ENCODE peak calls at places on chromosome X, in six cellular contexts. One of them, this sample, is unnamed.

GRCh38 chrX:17740137-17741122 is 3.1 kb downstream of the SCML1 start:
- DNase-seq in heart left ventricle: no peak
- DNase-seq in GM13977: no peak
- DNase-seq in suprapubic skin: no peak
- DNase-seq in neural crest cell: no peak
- DNase-seq in choroid plexus epithelial cell: no peak
- DNase-seq in this sample: no peak

GRCh38 chrX:84197550-84197949 is 9.6 kb upstream of the RPS6KA6 start:
- DNase-seq in heart left ventricle: no peak
- DNase-seq in GM13977: no peak
- DNase-seq in suprapubic skin: no peak
- DNase-seq in neural crest cell: no peak
- DNase-seq in choroid plexus epithelial cell: no peak
- DNase-seq in this sample: no peak

GRCh38 chrX:17814557-17814956 is 46.5 kb downstream of the RAI2 start:
- DNase-seq in heart left ventricle: no peak
- DNase-seq in GM13977: no peak
- DNase-seq in suprapubic skin: no peak
- DNase-seq in neural crest cell: no peak
- DNase-seq in choroid plexus epithelial cell: peak
- DNase-seq in this sample: no peak

GRCh38 chrX:37722595-37722994 is 37.0 kb downstream of the XK start:
- DNase-seq in heart left ventricle: no peak
- DNase-seq in GM13977: no peak
- DNase-seq in suprapubic skin: no peak
- DNase-seq in neural crest cell: no peak
- DNase-seq in choroid plexus epithelial cell: no peak
- DNase-seq in this sample: no peak

GRCh38 chrX:10906861-10907260 is 204.3 kb upstream of the HCCS start:
- DNase-seq in heart left ventricle: no peak
- DNase-seq in GM13977: no peak
- DNase-seq in suprapubic skin: no peak
- DNase-seq in neural crest cell: no peak
- DNase-seq in choroid plexus epithelial cell: no peak
- DNase-seq in this sample: no peak

GRCh38 chrX:136767104-136767941 is 13.4 kb downstream of the ARHGEF6 start:
- DNase-seq in heart left ventricle: peak
- DNase-seq in GM13977: peak
- DNase-seq in suprapubic skin: peak
- DNase-seq in neural crest cell: peak
- DNase-seq in choroid plexus epithelial cell: peak
- DNase-seq in this sample: peak

GRCh38 chrX:51047950-51048349 is 137.4 kb downstream of the BMP15 start:
- DNase-seq in heart left ventricle: no peak
- DNase-seq in GM13977: no peak
- DNase-seq in suprapubic skin: no peak
- DNase-seq in neural crest cell: no peak
- DNase-seq in choroid plexus epithelial cell: no peak
- DNase-seq in this sample: no peak

GRCh38 chrX:123138473-123138872 is 45.6 kb upstream of the GRIA3 start:
- DNase-seq in heart left ventricle: no peak
- DNase-seq in GM13977: no peak
- DNase-seq in suprapubic skin: no peak
- DNase-seq in neural crest cell: no peak
- DNase-seq in choroid plexus epithelial cell: peak
- DNase-seq in this sample: no peak

GRCh38 chrX:68832101-68832416 is 3.2 kb downstream of the EFNB1 start:
- DNase-seq in heart left ventricle: peak
- DNase-seq in GM13977: peak
- DNase-seq in suprapubic skin: no peak
- DNase-seq in neural crest cell: no peak
- DNase-seq in choroid plexus epithelial cell: peak
- DNase-seq in this sample: no peak

GRCh38 chrX:131802836-131803626 is 220.1 kb upstream of the STK26 start:
- DNase-seq in heart left ventricle: peak
- DNase-seq in GM13977: peak
- DNase-seq in suprapubic skin: no peak
- DNase-seq in neural crest cell: no peak
- DNase-seq in choroid plexus epithelial cell: no peak
- DNase-seq in this sample: no peak
- TF ChIP-seq CTCF in heart left ventricle: peak
- TF ChIP-seq CTCF in GM13977: peak
- TF ChIP-seq CTCF in suprapubic skin: no peak
- TF ChIP-seq CTCF in neural crest cell: peak
- TF ChIP-seq CTCF in choroid plexus epithelial cell: peak
- TF ChIP-seq CTCF in this sample: peak

GRCh38 chrX:81280148-81280547 is 78.2 kb downstream of the SH3BGRL start:
- DNase-seq in heart left ventricle: no peak
- DNase-seq in GM13977: no peak
- DNase-seq in suprapubic skin: no peak
- DNase-seq in neural crest cell: no peak
- DNase-seq in choroid plexus epithelial cell: peak
- DNase-seq in this sample: no peak
- TF ChIP-seq CTCF in heart left ventricle: no peak
- TF ChIP-seq CTCF in GM13977: peak
- TF ChIP-seq CTCF in suprapubic skin: no peak
- TF ChIP-seq CTCF in neural crest cell: no peak
- TF ChIP-seq CTCF in choroid plexus epithelial cell: peak
- TF ChIP-seq CTCF in this sample: no peak

GRCh38 chrX:23616361-23616760 is 50.9 kb upstream of the PRDX4 start:
- DNase-seq in heart left ventricle: no peak
- DNase-seq in GM13977: peak
- DNase-seq in suprapubic skin: no peak
- DNase-seq in neural crest cell: no peak
- DNase-seq in choroid plexus epithelial cell: peak
- DNase-seq in this sample: no peak
- TF ChIP-seq CTCF in heart left ventricle: peak
- TF ChIP-seq CTCF in GM13977: peak
- TF ChIP-seq CTCF in suprapubic skin: peak
- TF ChIP-seq CTCF in neural crest cell: peak
- TF ChIP-seq CTCF in choroid plexus epithelial cell: peak
- TF ChIP-seq CTCF in this sample: peak

DNA sequence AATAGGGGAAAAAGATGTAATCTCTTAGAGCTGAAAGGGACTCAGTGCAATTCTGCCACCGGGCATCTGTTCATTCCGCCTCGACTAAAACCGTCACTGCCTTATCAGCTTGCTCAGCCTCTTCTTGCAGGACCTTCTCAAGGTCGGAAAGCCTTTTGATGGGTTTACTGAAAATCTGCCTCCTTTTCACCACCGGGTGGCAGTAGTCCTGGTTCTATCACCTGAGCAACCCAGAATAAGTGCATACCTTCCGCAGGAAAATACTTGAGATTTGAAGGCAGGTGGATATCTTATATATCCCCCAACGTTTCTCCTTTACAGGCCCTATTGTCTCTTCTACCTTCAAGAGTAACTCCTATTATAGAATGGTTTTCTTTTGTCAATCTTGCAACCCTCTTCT is 103.4 kb upstream of the PAK3 start:
- DNase-seq in heart left ventricle: no peak
- DNase-seq in GM13977: peak
- DNase-seq in suprapubic skin: no peak
- DNase-seq in neural crest cell: peak
- DNase-seq in choroid plexus epithelial cell: peak
- DNase-seq in this sample: no peak
- TF ChIP-seq CTCF in heart left ventricle: peak
- TF ChIP-seq CTCF in GM13977: peak
- TF ChIP-seq CTCF in suprapubic skin: no peak
- TF ChIP-seq CTCF in neural crest cell: peak
- TF ChIP-seq CTCF in choroid plexus epithelial cell: peak
- TF ChIP-seq CTCF in this sample: peak

GRCh38 chrX:118975831-118976598 is 1.6 kb downstream of the LONRF3 start:
- DNase-seq in heart left ventricle: peak
- DNase-seq in GM13977: peak
- DNase-seq in suprapubic skin: peak
- DNase-seq in neural crest cell: no peak
- DNase-seq in choroid plexus epithelial cell: peak
- DNase-seq in this sample: peak

GRCh38 chrX:118974088-118974907 is at the start of gene LONRF3:
- DNase-seq in heart left ventricle: peak
- DNase-seq in GM13977: peak
- DNase-seq in suprapubic skin: peak
- DNase-seq in neural crest cell: no peak
- DNase-seq in choroid plexus epithelial cell: peak
- DNase-seq in this sample: peak

GRCh38 chrX:118976599-118977340 is 2.4 kb downstream of the LONRF3 start:
- DNase-seq in heart left ventricle: peak
- DNase-seq in GM13977: no peak
- DNase-seq in suprapubic skin: peak
- DNase-seq in neural crest cell: no peak
- DNase-seq in choroid plexus epithelial cell: no peak
- DNase-seq in this sample: peak

GRCh38 chrX:118973389-118974087 is 880 bp upstream of the LONRF3 start:
- DNase-seq in heart left ventricle: no peak
- DNase-seq in GM13977: no peak
- DNase-seq in suprapubic skin: peak
- DNase-seq in neural crest cell: no peak
- DNase-seq in choroid plexus epithelial cell: no peak
- DNase-seq in this sample: peak

DNA sequence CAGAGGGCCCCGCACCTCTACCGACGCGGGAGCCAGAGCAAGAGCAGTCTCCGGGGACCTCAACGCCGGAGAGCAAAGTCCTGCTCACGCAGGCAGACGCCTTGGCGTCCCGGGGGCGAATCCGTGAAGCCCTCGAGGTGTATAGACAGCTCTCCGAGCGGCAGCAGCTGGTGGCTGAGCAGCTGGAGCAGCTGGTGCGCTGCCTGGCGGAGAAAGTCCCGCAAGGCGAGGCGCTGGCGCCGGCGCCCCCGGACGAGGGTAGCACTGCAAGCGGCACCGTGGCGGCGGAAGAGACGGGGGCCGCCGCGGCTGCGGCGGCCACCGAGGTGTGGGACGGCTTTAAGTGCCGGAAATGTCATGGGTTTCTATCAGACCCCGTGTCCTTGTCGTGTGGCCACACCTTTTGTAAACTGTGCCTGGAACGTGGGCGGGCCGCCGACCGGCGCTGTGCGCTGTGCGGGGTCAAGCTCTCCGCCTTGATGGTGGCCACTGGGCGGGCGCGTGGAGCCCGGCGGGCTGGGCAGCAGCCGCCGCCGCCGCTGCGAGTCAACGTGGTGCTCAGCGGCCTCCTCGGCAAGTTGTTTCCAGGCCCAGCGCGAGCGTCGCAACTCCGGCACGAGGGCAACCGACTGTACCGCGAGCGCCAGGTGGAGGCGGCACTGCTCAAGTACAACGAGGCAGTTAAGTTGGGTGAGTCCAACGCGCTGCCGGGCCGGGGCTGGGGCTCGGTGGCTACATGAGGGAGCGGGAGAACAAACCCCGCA is 672 bp downstream of the LONRF3 start:
- DNase-seq in heart left ventricle: no peak
- DNase-seq in GM13977: peak
- DNase-seq in suprapubic skin: peak
- DNase-seq in neural crest cell: peak
- DNase-seq in choroid plexus epithelial cell: no peak
- DNase-seq in this sample: peak
- TF ChIP-seq CTCF in heart left ventricle: no peak
- TF ChIP-seq CTCF in GM13977: no peak
- TF ChIP-seq CTCF in suprapubic skin: no peak
- TF ChIP-seq CTCF in neural crest cell: no peak
- TF ChIP-seq CTCF in choroid plexus epithelial cell: no peak
- TF ChIP-seq CTCF in this sample: no peak

This sample was measured in CD14-positive monocyte.